ENCODE peak calls at places on chromosomes 11 and 22, in seven cellular contexts. F is kidney epithelial cell, H is progenitor cell of endocrine pancreas, O is fibroblast of lung, R is foreskin keratinocyte, Z is AG09309, M is foreskin fibroblast. Q is an unnamed sample.

GRCh38 chr11:64900263-64900678 is 16.7 kb downstream of the ATG2A start:
- DNase-seq in H (no peak), R (peak), O (no peak), F (no peak), Z (no peak), M (no peak), Q (peak)

GRCh38 chr22:33919591-33920501 is at the start of gene LARGE1:
- DNase-seq in F (no peak), O (peak), H (peak), M (peak), Z (no peak), R (peak), Q (no peak)

GRCh38 chr11:69729252-69729651 is 25.4 kb upstream of the FGF19 start:
- DNase-seq in M (no peak), R (no peak), O (no peak), Z (no peak), F (no peak), H (no peak), Q (no peak)

GRCh38 chr11:134036484-134037092 is 32.3 kb upstream of the JAM3 start:
- DNase-seq in O (no peak), R (no peak), Z (no peak), M (no peak), H (no peak), F (no peak), Q (no peak)

GRCh38 chr11:64028398-64029115 is 7.2 kb upstream of the FLRT1 start:
- DNase-seq in O (peak), R (no peak), M (no peak), Z (no peak), H (peak), F (no peak), Q (no peak)

GRCh38 chr11:468036-468435 is 18.0 kb downstream of the PTDSS2 start:
- DNase-seq in R (no peak), M (no peak), H (no peak), F (no peak), Z (no peak), O (no peak), Q (no peak)

GRCh38 chr11:79062814-79063762 is 377.7 kb downstream of the TENM4 start:
- DNase-seq in R (no peak), O (no peak), M (no peak), H (no peak), Z (no peak), F (no peak), Q (no peak)

GRCh38 chr22:46064966-46065666 is 85.2 kb upstream of the PPARA start:
- DNase-seq in F (no peak), M (no peak), H (no peak), Z (no peak), R (peak), O (peak), Q (no peak)

GRCh38 chr11:130148927-130149326 is 10.7 kb upstream of the ST14 start:
- DNase-seq in O (no peak), Z (no peak), R (no peak), F (no peak), M (no peak), H (no peak), Q (no peak)

GRCh38 chr22:27598792-27599191 is 202.8 kb downstream of the MN1 start:
- DNase-seq in Z (no peak), R (no peak), F (no peak), O (no peak), M (no peak), H (no peak), Q (no peak)

GRCh38 chr22:27596133-27596905 is 205.2 kb downstream of the MN1 start:
- DNase-seq in Z (no peak), R (no peak), M (no peak), H (no peak), O (no peak), F (no peak), Q (no peak)

GRCh38 chr22:27594474-27595134 is 207.0 kb downstream of the MN1 start:
- DNase-seq in Z (no peak), O (no peak), H (no peak), F (no peak), R (no peak), M (no peak), Q (no peak)

GRCh38 chr22:27601195-27601594 is 200.4 kb downstream of the MN1 start:
- DNase-seq in F (no peak), H (no peak), M (no peak), O (no peak), R (no peak), Z (no peak), Q (no peak)

GRCh38 chr22:27597703-27598444 is 203.7 kb downstream of the MN1 start:
- DNase-seq in H (no peak), R (no peak), O (peak), Z (no peak), F (no peak), M (no peak), Q (peak)
- TF ChIP-seq CTCF in H (no peak), R (peak), O (no peak), Z (peak), F (no peak), M (no peak), Q (no peak)

GRCh38 chr11:22728600-22729394 is 62.4 kb downstream of the GAS2 start:
- DNase-seq in R (no peak), M (no peak), Z (no peak), H (no peak), O (no peak), F (no peak), Q (no peak)

GRCh38 chr11:22733433-22733832 is 67.0 kb downstream of the GAS2 start:
- DNase-seq in Z (no peak), H (no peak), R (no peak), F (no peak), M (no peak), O (no peak), Q (no peak)

GRCh38 chr11:22732588-22732987 is 66.2 kb downstream of the GAS2 start:
- DNase-seq in Z (no peak), R (no peak), H (no peak), M (no peak), O (no peak), F (no peak), Q (no peak)

GRCh38 chr11:22733849-22734248 is 67.4 kb downstream of the GAS2 start:
- DNase-seq in M (no peak), Z (no peak), H (no peak), F (no peak), O (no peak), R (no peak), Q (no peak)

DNA sequence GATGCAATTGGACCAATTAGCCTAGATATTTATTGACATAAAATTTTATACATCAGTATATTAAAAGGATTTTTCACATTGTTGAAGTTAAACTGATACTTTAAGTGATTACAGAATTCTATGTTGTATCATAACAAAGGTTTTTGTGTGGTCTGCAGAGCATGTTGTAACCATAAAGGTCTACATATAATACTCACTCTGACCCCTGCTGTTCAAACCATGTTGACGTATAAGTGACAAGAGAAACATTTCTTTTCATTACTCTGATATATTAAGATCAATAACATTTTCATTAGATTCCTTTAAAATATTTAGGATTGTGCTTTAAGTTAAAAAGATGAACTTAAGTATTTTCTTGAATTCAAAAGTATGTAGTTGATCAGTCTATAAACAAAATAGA is 63.9 kb downstream of the GAS2 start:
- DNase-seq in H (no peak), F (no peak), Z (no peak), O (peak), M (no peak), R (peak), Q (peak)
- TF ChIP-seq CTCF in H (peak), F (no peak), Z (no peak), O (no peak), M (no peak), R (peak), Q (peak)

GRCh38 chr22:37051629-37052385 is at the start of gene KCTD17:
- DNase-seq in H (peak), F (no peak), R (no peak), M (peak), O (peak), Z (no peak), Q (peak)
- TF ChIP-seq CTCF in H (no peak), F (no peak), R (peak), M (no peak), O (no peak), Z (no peak), Q (peak)

GRCh38 chr11:34051349-34052035 is at the start of gene CAPRIN1:
- DNase-seq in R (peak), M (peak), Z (no peak), H (peak), F (peak), O (peak), Q (peak)
- TF ChIP-seq CTCF in R (peak), M (no peak), Z (no peak), H (no peak), F (no peak), O (no peak), Q (no peak)

DNA sequence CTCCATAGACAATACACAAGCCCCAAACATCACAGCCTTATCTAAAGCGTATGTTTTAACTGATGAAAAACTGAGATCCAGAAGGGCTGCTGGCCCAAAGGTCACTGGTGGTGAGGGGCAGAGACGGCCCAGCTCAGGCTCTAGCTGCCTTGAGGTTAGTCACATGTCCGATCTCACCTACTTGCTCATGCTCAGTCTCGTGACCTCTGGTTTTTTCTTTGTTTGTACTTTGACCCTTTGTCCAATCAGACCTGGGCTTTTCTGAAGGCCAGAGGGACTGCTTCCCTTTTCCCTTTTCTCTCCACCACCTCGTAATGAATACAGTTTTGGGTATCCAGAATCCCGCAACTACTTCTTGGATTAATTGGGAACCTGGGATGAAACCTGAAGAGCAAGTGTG is 28.6 kb downstream of the MMP20 start:
- DNase-seq in M (no peak), O (no peak), R (no peak), Z (no peak), F (no peak), H (no peak), Q (no peak)
- TF ChIP-seq CTCF in M (no peak), O (no peak), R (no peak), Z (no peak), F (no peak), H (no peak), Q (no peak)